ENCODE peak calls at places on chromosomes 5 and 9, in five cellular contexts. One of them, this sample, is unnamed.

GRCh38 chr5:21792736-21793135 is 1060.4 kb downstream of the CDH12 start:
- DNase-seq in tibial nerve: no peak
- DNase-seq in prostate gland: no peak
- DNase-seq in esophagus squamous epithelium: no peak
- DNase-seq in H54: no peak
- DNase-seq in this sample: no peak

GRCh38 chr5:21212026-21212425 is 1224.0 kb upstream of the CDH18 start:
- DNase-seq in esophagus squamous epithelium: no peak
- DNase-seq in prostate gland: no peak
- DNase-seq in tibial nerve: no peak
- DNase-seq in H54: no peak
- DNase-seq in this sample: no peak

GRCh38 chr9:124355941-124356744 is 59.1 kb downstream of the PSMB7 start:
- DNase-seq in prostate gland: no peak
- DNase-seq in esophagus squamous epithelium: no peak
- DNase-seq in H54: no peak
- DNase-seq in tibial nerve: no peak
- DNase-seq in this sample: no peak

GRCh38 chr5:143217065-143217803 is 186.3 kb downstream of the NR3C1 start:
- DNase-seq in H54: no peak
- DNase-seq in tibial nerve: no peak
- DNase-seq in esophagus squamous epithelium: no peak
- DNase-seq in prostate gland: no peak
- DNase-seq in this sample: peak; percentile 14

GRCh38 chr5:75023368-75024159 is 28.8 kb downstream of the GCNT4 start:
- DNase-seq in prostate gland: no peak
- DNase-seq in esophagus squamous epithelium: no peak
- DNase-seq in tibial nerve: no peak
- DNase-seq in H54: no peak
- DNase-seq in this sample: no peak

GRCh38 chr9:38338359-38339014 is 54.0 kb upstream of the ALDH1B1 start:
- DNase-seq in esophagus squamous epithelium: no peak
- DNase-seq in tibial nerve: no peak
- DNase-seq in H54: no peak
- DNase-seq in prostate gland: no peak
- DNase-seq in this sample: no peak

GRCh38 chr5:163347671-163348070 is 89.7 kb upstream of the CCNG1 start:
- DNase-seq in H54: peak; percentile 33
- DNase-seq in prostate gland: peak; percentile 6
- DNase-seq in tibial nerve: no peak
- DNase-seq in esophagus squamous epithelium: no peak
- DNase-seq in this sample: peak; percentile 80

GRCh38 chr9:700365-701282 is 140.9 kb upstream of the DMRT1 start:
- DNase-seq in tibial nerve: no peak
- DNase-seq in esophagus squamous epithelium: no peak
- DNase-seq in prostate gland: no peak
- DNase-seq in H54: no peak
- DNase-seq in this sample: no peak

GRCh38 chr5:315488-316209 is 5.9 kb upstream of the AHRR start:
- DNase-seq in prostate gland: no peak
- DNase-seq in tibial nerve: no peak
- DNase-seq in H54: no peak
- DNase-seq in esophagus squamous epithelium: no peak
- DNase-seq in this sample: no peak

GRCh38 chr9:123281659-123282342 is 13.4 kb upstream of the STRBP start:
- DNase-seq in H54: no peak
- DNase-seq in prostate gland: no peak
- DNase-seq in esophagus squamous epithelium: no peak
- DNase-seq in tibial nerve: no peak
- DNase-seq in this sample: no peak

GRCh38 chr5:38400365-38400764 is 142.0 kb downstream of the EGFLAM start:
- DNase-seq in H54: no peak
- DNase-seq in prostate gland: no peak
- DNase-seq in tibial nerve: no peak
- DNase-seq in esophagus squamous epithelium: no peak
- DNase-seq in this sample: no peak

GRCh38 chr5:119071573-119071874 is 637 bp downstream of the DMXL1 start:
- DNase-seq in esophagus squamous epithelium: peak; percentile 17
- DNase-seq in prostate gland: no peak
- DNase-seq in tibial nerve: no peak
- DNase-seq in H54: no peak
- DNase-seq in this sample: no peak

GRCh38 chr5:67306997-67307580 is 110.5 kb upstream of the CD180 start:
- DNase-seq in H54: no peak
- DNase-seq in prostate gland: no peak
- DNase-seq in esophagus squamous epithelium: no peak
- DNase-seq in tibial nerve: no peak
- DNase-seq in this sample: no peak

GRCh38 chr9:35164711-35165110 is 2.9 kb downstream of the UNC13B start:
- DNase-seq in prostate gland: no peak
- DNase-seq in esophagus squamous epithelium: no peak
- DNase-seq in H54: peak; percentile 35
- DNase-seq in tibial nerve: no peak
- DNase-seq in this sample: no peak

GRCh38 chr9:69877852-69878507 is 57.4 kb downstream of the CFAP95 start:
- DNase-seq in prostate gland: no peak
- DNase-seq in esophagus squamous epithelium: no peak
- DNase-seq in H54: no peak
- DNase-seq in tibial nerve: no peak
- DNase-seq in this sample: peak; percentile 51

GRCh38 chr9:14846871-14847311 is 63.3 kb downstream of the FREM1 start:
- DNase-seq in tibial nerve: peak; percentile 16
- DNase-seq in esophagus squamous epithelium: no peak
- DNase-seq in H54: peak; percentile 73
- DNase-seq in prostate gland: peak; percentile 8
- DNase-seq in this sample: peak; percentile 71

GRCh38 chr9:3331801-3332200 is 194.0 kb downstream of the RFX3 start:
- DNase-seq in tibial nerve: no peak
- DNase-seq in H54: no peak
- DNase-seq in prostate gland: no peak
- DNase-seq in esophagus squamous epithelium: no peak
- DNase-seq in this sample: peak; percentile 11

GRCh38 chr5:133544346-133544745 is 68.0 kb downstream of the FSTL4 start:
- DNase-seq in esophagus squamous epithelium: no peak
- DNase-seq in tibial nerve: no peak
- DNase-seq in prostate gland: no peak
- DNase-seq in H54: no peak
- DNase-seq in this sample: no peak

GRCh38 chr5:133533541-133533940 is 78.8 kb downstream of the FSTL4 start:
- DNase-seq in tibial nerve: no peak
- DNase-seq in prostate gland: no peak
- DNase-seq in esophagus squamous epithelium: no peak
- DNase-seq in H54: no peak
- DNase-seq in this sample: no peak

GRCh38 chr5:133534566-133534965 is 77.8 kb downstream of the FSTL4 start:
- DNase-seq in H54: no peak
- DNase-seq in tibial nerve: no peak
- DNase-seq in esophagus squamous epithelium: no peak
- DNase-seq in prostate gland: no peak
- DNase-seq in this sample: no peak

GRCh38 chr5:133539818-133540217 is 72.5 kb downstream of the FSTL4 start:
- DNase-seq in tibial nerve: no peak
- DNase-seq in H54: no peak
- DNase-seq in esophagus squamous epithelium: no peak
- DNase-seq in prostate gland: no peak
- DNase-seq in this sample: no peak

DNA sequence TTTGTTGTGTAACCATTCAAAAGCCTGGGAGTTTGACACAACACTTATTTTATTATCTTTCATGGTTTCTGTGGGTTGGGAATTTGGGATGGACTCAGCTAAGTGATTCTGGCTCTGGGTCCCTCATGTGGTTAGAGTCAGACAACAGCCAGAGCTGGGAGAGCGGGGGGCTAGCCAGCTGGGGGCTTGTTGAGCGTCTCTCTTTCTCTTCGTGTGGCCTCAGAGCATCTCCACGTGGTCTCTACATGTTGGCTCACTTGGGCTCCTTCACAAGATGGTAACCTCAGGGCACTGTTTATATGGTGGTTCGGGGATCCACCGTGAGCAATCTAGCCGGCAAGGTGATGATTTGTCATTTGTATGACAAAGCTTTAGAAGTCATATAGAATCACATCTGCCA is 73.6 kb downstream of the FSTL4 start:
- DNase-seq in prostate gland: no peak
- DNase-seq in esophagus squamous epithelium: no peak
- DNase-seq in tibial nerve: no peak
- DNase-seq in H54: no peak
- DNase-seq in this sample: no peak
- TF ChIP-seq POLR2A in prostate gland: no peak
- TF ChIP-seq POLR2A in esophagus squamous epithelium: no peak
- TF ChIP-seq POLR2A in tibial nerve: no peak
- TF ChIP-seq POLR2A in H54: no peak
- TF ChIP-seq POLR2A in this sample: no peak

DNA sequence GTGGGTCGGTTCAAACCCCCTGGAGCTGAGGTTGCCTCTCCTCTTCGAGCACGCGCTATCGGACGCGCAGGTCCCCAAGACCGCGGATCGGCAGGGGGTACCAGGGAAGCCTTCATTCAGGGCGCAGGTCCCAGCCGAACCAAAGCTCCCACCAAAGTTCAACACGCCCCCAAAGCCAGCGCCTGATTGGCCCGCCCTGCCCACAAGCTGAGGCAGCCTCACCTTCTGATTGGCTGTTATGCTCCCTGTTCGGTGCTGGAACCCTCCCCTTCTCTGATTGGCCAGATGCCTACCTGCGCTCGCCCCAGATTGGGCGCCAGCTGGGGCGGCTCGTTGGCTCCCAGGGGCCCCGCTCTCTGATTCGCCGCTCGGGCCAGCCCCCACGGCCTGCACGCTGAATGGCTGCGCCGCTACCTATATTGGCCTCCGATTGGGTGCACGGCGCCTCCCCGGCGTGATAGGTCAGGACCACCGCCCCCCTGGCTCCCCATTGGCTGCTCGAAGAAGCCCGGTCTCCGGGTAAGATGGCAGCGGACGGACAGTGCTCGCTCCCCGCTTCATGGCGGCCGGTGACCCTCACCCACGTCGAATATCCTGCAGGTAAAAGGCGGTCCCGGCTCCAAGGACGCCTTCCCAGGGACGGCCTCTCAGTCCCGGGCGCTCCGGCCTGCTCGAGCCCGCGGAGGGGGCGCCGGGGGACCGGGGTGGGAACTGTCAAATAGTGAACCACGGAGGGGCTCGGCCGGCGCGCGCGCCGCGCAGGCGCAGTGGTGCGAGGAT is at the start of gene DOLPP1:
- DNase-seq in tibial nerve: peak; percentile 97
- DNase-seq in H54: peak; percentile 100
- DNase-seq in prostate gland: peak; percentile 99
- DNase-seq in esophagus squamous epithelium: peak; percentile 98
- DNase-seq in this sample: peak; percentile 100
- TF ChIP-seq POLR2A in tibial nerve: peak; percentile 65
- TF ChIP-seq POLR2A in H54: peak; percentile 82
- TF ChIP-seq POLR2A in prostate gland: peak; percentile 23
- TF ChIP-seq POLR2A in esophagus squamous epithelium: no peak
- TF ChIP-seq POLR2A in this sample: peak; percentile 73

GRCh38 chr5:34929720-34930526 is 564 bp downstream of the DNAJC21 start:
- DNase-seq in prostate gland: peak; percentile 83
- DNase-seq in esophagus squamous epithelium: peak; percentile 41
- DNase-seq in tibial nerve: peak; percentile 73
- DNase-seq in H54: peak; percentile 86
- DNase-seq in this sample: peak; percentile 91
- TF ChIP-seq POLR2A in prostate gland: peak; percentile 71
- TF ChIP-seq POLR2A in esophagus squamous epithelium: no peak
- TF ChIP-seq POLR2A in tibial nerve: no peak
- TF ChIP-seq POLR2A in H54: peak; percentile 43
- TF ChIP-seq POLR2A in this sample: peak; percentile 28

DNA sequence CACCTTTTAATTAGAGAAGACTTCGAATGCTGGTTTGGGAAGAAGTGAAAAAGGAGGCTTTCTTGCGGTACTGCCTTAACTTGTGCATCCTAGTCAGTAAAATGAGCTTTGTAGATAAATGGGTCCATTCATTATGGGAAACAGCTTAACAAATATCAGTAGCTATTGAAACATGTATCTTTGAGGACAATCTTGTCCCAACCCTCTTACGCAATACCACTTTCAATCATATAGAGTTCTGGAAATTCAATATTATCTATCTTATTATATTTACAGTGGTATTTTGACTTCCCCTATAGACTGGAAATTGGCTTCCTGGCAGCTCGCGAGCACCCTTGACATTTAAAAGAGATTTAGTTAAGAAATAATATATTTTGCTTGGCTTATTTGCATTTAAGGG is 565.8 kb upstream of the NUDT12 start:
- DNase-seq in H54: no peak
- DNase-seq in esophagus squamous epithelium: no peak
- DNase-seq in prostate gland: no peak
- DNase-seq in tibial nerve: no peak
- DNase-seq in this sample: no peak
- TF ChIP-seq POLR2A in H54: no peak
- TF ChIP-seq POLR2A in esophagus squamous epithelium: no peak
- TF ChIP-seq POLR2A in prostate gland: no peak
- TF ChIP-seq POLR2A in tibial nerve: no peak
- TF ChIP-seq POLR2A in this sample: no peak

DNA sequence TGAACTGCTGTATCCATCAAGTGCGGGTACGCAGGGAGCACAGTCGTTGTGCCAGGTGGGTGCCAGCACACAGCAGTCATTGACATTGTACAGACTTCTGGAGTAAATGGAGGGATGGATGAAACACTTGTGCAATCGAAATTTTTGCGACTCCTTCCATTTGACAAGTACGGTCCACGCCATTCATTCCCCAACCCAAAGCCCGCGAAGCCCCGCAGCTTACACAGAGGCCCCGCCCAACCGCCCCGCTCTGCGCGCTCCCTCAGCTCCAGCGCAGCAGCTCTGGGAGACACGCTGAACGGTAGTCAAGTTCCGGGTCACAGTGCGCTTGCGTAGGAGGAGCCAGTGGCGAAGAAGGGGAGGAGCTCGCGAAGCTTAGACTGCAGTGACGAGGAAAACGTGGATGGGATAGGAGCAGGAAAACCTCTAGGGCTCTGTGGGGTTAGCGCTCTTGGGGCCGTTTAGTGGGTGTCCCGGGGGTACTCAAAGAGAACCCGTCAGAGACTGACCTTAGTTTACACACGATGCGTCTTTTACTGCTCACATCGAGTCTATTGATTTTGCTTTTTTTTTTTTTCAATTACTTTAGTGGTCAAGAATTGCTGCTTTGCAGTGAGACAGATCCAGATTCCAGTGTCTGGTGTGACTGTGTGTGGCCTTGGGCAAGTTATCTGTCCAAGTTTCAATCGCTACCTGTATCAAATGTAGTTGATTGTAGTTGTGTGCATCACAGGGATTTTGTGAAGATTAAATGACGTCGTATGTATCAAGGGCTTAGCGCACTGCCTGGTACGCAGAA is 15.3 kb upstream of the MSANTD3 start:
- DNase-seq in prostate gland: peak; percentile 85
- DNase-seq in esophagus squamous epithelium: peak; percentile 37
- DNase-seq in tibial nerve: peak; percentile 59
- DNase-seq in H54: peak; percentile 92
- DNase-seq in this sample: peak; percentile 88
- TF ChIP-seq POLR2A in prostate gland: peak; percentile 26
- TF ChIP-seq POLR2A in esophagus squamous epithelium: no peak
- TF ChIP-seq POLR2A in tibial nerve: no peak
- TF ChIP-seq POLR2A in H54: peak; percentile 73
- TF ChIP-seq POLR2A in this sample: peak; percentile 75

This sample was measured in erythroblast.